ENCODE peak calls at places on chromosomes 6 and 20, in seven cellular contexts. One of them, this sample, is unnamed.

GRCh38 chr6:135267085-135267484 is 86.0 kb downstream of the MYB start:
- DNase-seq in effector memory CD4-positive, alpha-beta T cell: no peak
- DNase-seq in RWPE2: no peak
- DNase-seq in hepatocyte: peak
- DNase-seq in suprapubic skin: no peak
- DNase-seq in K562: no peak
- DNase-seq in GM12878: no peak
- DNase-seq in this sample: no peak

GRCh38 chr6:25506020-25506419 is 146.0 kb upstream of the SCGN start:
- DNase-seq in effector memory CD4-positive, alpha-beta T cell: no peak
- DNase-seq in GM12878: no peak
- DNase-seq in suprapubic skin: no peak
- DNase-seq in K562: no peak
- DNase-seq in hepatocyte: no peak
- DNase-seq in RWPE2: no peak
- DNase-seq in this sample: no peak

GRCh38 chr20:42494290-42494689 is 695.4 kb downstream of the PTPRT start:
- DNase-seq in RWPE2: no peak
- DNase-seq in K562: no peak
- DNase-seq in GM12878: no peak
- DNase-seq in effector memory CD4-positive, alpha-beta T cell: no peak
- DNase-seq in suprapubic skin: no peak
- DNase-seq in hepatocyte: no peak
- DNase-seq in this sample: no peak

GRCh38 chr6:135962731-135963130 is 111.2 kb downstream of the PDE7B start:
- DNase-seq in suprapubic skin: no peak
- DNase-seq in hepatocyte: no peak
- DNase-seq in GM12878: no peak
- DNase-seq in effector memory CD4-positive, alpha-beta T cell: no peak
- DNase-seq in RWPE2: no peak
- DNase-seq in K562: no peak
- DNase-seq in this sample: no peak

GRCh38 chr6:44475779-44476434 is 88.4 kb downstream of the CDC5L start:
- DNase-seq in RWPE2: peak
- DNase-seq in K562: peak
- DNase-seq in hepatocyte: peak
- DNase-seq in GM12878: no peak
- DNase-seq in effector memory CD4-positive, alpha-beta T cell: peak
- DNase-seq in suprapubic skin: peak
- DNase-seq in this sample: peak

GRCh38 chr6:134447883-134448387 is 130.0 kb upstream of the SGK1 start:
- DNase-seq in GM12878: no peak
- DNase-seq in K562: no peak
- DNase-seq in effector memory CD4-positive, alpha-beta T cell: no peak
- DNase-seq in RWPE2: no peak
- DNase-seq in suprapubic skin: no peak
- DNase-seq in hepatocyte: no peak
- DNase-seq in this sample: no peak

GRCh38 chr6:52539607-52540006 is 37.3 kb downstream of the TRAM2 start:
- DNase-seq in K562: peak
- DNase-seq in suprapubic skin: no peak
- DNase-seq in RWPE2: no peak
- DNase-seq in GM12878: no peak
- DNase-seq in hepatocyte: no peak
- DNase-seq in effector memory CD4-positive, alpha-beta T cell: no peak
- DNase-seq in this sample: no peak

GRCh38 chr6:105879902-105880547 is 206.1 kb upstream of the PRDM1 start:
- DNase-seq in K562: no peak
- DNase-seq in suprapubic skin: no peak
- DNase-seq in RWPE2: no peak
- DNase-seq in effector memory CD4-positive, alpha-beta T cell: no peak
- DNase-seq in hepatocyte: no peak
- DNase-seq in GM12878: peak
- DNase-seq in this sample: no peak

GRCh38 chr20:45827030-45827652 is at the start of gene TNNC2:
- DNase-seq in suprapubic skin: no peak
- DNase-seq in GM12878: no peak
- DNase-seq in effector memory CD4-positive, alpha-beta T cell: no peak
- DNase-seq in RWPE2: no peak
- DNase-seq in K562: no peak
- DNase-seq in hepatocyte: no peak
- DNase-seq in this sample: no peak

GRCh38 chr20:46330072-46330763 is 21.9 kb upstream of the CDH22 start:
- DNase-seq in GM12878: no peak
- DNase-seq in RWPE2: no peak
- DNase-seq in K562: no peak
- DNase-seq in effector memory CD4-positive, alpha-beta T cell: no peak
- DNase-seq in hepatocyte: no peak
- DNase-seq in suprapubic skin: no peak
- DNase-seq in this sample: no peak

GRCh38 chr6:151137441-151137984 is 102.3 kb upstream of the AKAP12 start:
- DNase-seq in effector memory CD4-positive, alpha-beta T cell: no peak
- DNase-seq in K562: no peak
- DNase-seq in GM12878: no peak
- DNase-seq in hepatocyte: no peak
- DNase-seq in RWPE2: no peak
- DNase-seq in suprapubic skin: no peak
- DNase-seq in this sample: no peak

GRCh38 chr6:140538926-140539325 is 1164.5 kb upstream of the CITED2 start:
- DNase-seq in hepatocyte: no peak
- DNase-seq in suprapubic skin: no peak
- DNase-seq in K562: no peak
- DNase-seq in GM12878: no peak
- DNase-seq in RWPE2: no peak
- DNase-seq in effector memory CD4-positive, alpha-beta T cell: no peak
- DNase-seq in this sample: no peak

GRCh38 chr6:149723771-149724417 is 6.0 kb upstream of the LATS1 start:
- DNase-seq in RWPE2: no peak
- DNase-seq in suprapubic skin: no peak
- DNase-seq in K562: peak
- DNase-seq in effector memory CD4-positive, alpha-beta T cell: no peak
- DNase-seq in GM12878: no peak
- DNase-seq in hepatocyte: peak
- DNase-seq in this sample: no peak

GRCh38 chr6:80535914-80536565 is 429.6 kb downstream of the BCKDHB start:
- DNase-seq in K562: no peak
- DNase-seq in hepatocyte: no peak
- DNase-seq in RWPE2: no peak
- DNase-seq in suprapubic skin: no peak
- DNase-seq in GM12878: no peak
- DNase-seq in effector memory CD4-positive, alpha-beta T cell: no peak
- DNase-seq in this sample: no peak

GRCh38 chr6:163264662-163265035 is 149.9 kb upstream of the QKI start:
- DNase-seq in K562: no peak
- DNase-seq in RWPE2: no peak
- DNase-seq in GM12878: no peak
- DNase-seq in effector memory CD4-positive, alpha-beta T cell: no peak
- DNase-seq in hepatocyte: no peak
- DNase-seq in suprapubic skin: no peak
- DNase-seq in this sample: no peak

GRCh38 chr20:58246346-58246745 is 17.9 kb upstream of the ANKRD60 start:
- DNase-seq in suprapubic skin: no peak
- DNase-seq in RWPE2: peak
- DNase-seq in GM12878: no peak
- DNase-seq in K562: peak
- DNase-seq in hepatocyte: no peak
- DNase-seq in effector memory CD4-positive, alpha-beta T cell: no peak
- DNase-seq in this sample: no peak

GRCh38 chr20:24698189-24698588 is 228.8 kb downstream of the SYNDIG1 start:
- DNase-seq in hepatocyte: no peak
- DNase-seq in K562: no peak
- DNase-seq in GM12878: no peak
- DNase-seq in suprapubic skin: peak
- DNase-seq in effector memory CD4-positive, alpha-beta T cell: no peak
- DNase-seq in RWPE2: no peak
- DNase-seq in this sample: no peak

GRCh38 chr6:150537481-150537880 is 62.2 kb upstream of the PLEKHG1 start:
- DNase-seq in RWPE2: no peak
- DNase-seq in hepatocyte: no peak
- DNase-seq in GM12878: no peak
- DNase-seq in effector memory CD4-positive, alpha-beta T cell: no peak
- DNase-seq in suprapubic skin: no peak
- DNase-seq in K562: no peak
- DNase-seq in this sample: no peak

GRCh38 chr20:5008743-5009142 is 7.4 kb upstream of the SLC23A2 start:
- DNase-seq in hepatocyte: no peak
- DNase-seq in GM12878: no peak
- DNase-seq in RWPE2: no peak
- DNase-seq in K562: no peak
- DNase-seq in suprapubic skin: no peak
- DNase-seq in effector memory CD4-positive, alpha-beta T cell: no peak
- DNase-seq in this sample: no peak

GRCh38 chr20:33490023-33490933 is at the start of gene CBFA2T2:
- DNase-seq in suprapubic skin: peak
- DNase-seq in GM12878: no peak
- DNase-seq in K562: no peak
- DNase-seq in hepatocyte: no peak
- DNase-seq in RWPE2: peak
- DNase-seq in effector memory CD4-positive, alpha-beta T cell: no peak
- DNase-seq in this sample: peak

GRCh38 chr6:150153905-150154492 is 11.2 kb downstream of the PPP1R14C start:
- DNase-seq in suprapubic skin: no peak
- DNase-seq in GM12878: no peak
- DNase-seq in hepatocyte: no peak
- DNase-seq in effector memory CD4-positive, alpha-beta T cell: no peak
- DNase-seq in K562: no peak
- DNase-seq in RWPE2: no peak
- DNase-seq in this sample: no peak

GRCh38 chr6:347951-348859 is 43.3 kb upstream of the IRF4 start:
- DNase-seq in hepatocyte: no peak
- DNase-seq in suprapubic skin: no peak
- DNase-seq in effector memory CD4-positive, alpha-beta T cell: no peak
- DNase-seq in RWPE2: no peak
- DNase-seq in GM12878: no peak
- DNase-seq in K562: no peak
- DNase-seq in this sample: no peak

GRCh38 chr6:165013701-165014100 is 295.7 kb downstream of the C6orf118 start:
- DNase-seq in hepatocyte: no peak
- DNase-seq in GM12878: no peak
- DNase-seq in effector memory CD4-positive, alpha-beta T cell: no peak
- DNase-seq in RWPE2: no peak
- DNase-seq in suprapubic skin: no peak
- DNase-seq in K562: no peak
- DNase-seq in this sample: no peak

GRCh38 chr6:36968266-36968977 is 13.9 kb downstream of the PI16 start:
- DNase-seq in GM12878: no peak
- DNase-seq in K562: no peak
- DNase-seq in suprapubic skin: no peak
- DNase-seq in RWPE2: no peak
- DNase-seq in hepatocyte: no peak
- DNase-seq in effector memory CD4-positive, alpha-beta T cell: no peak
- DNase-seq in this sample: no peak

GRCh38 chr20:61639200-61639599 is 387.1 kb downstream of the CDH4 start:
- DNase-seq in hepatocyte: no peak
- DNase-seq in RWPE2: no peak
- DNase-seq in suprapubic skin: no peak
- DNase-seq in GM12878: no peak
- DNase-seq in K562: no peak
- DNase-seq in effector memory CD4-positive, alpha-beta T cell: no peak
- DNase-seq in this sample: no peak

GRCh38 chr6:75802366-75802765 is 53.3 kb downstream of the MYO6 start:
- DNase-seq in RWPE2: no peak
- DNase-seq in effector memory CD4-positive, alpha-beta T cell: no peak
- DNase-seq in K562: no peak
- DNase-seq in GM12878: no peak
- DNase-seq in suprapubic skin: no peak
- DNase-seq in hepatocyte: no peak
- DNase-seq in this sample: no peak

GRCh38 chr20:51420805-51421204 is 121.7 kb downstream of the NFATC2 start:
- DNase-seq in GM12878: no peak
- DNase-seq in suprapubic skin: no peak
- DNase-seq in hepatocyte: no peak
- DNase-seq in RWPE2: no peak
- DNase-seq in effector memory CD4-positive, alpha-beta T cell: no peak
- DNase-seq in K562: no peak
- DNase-seq in this sample: no peak

DNA sequence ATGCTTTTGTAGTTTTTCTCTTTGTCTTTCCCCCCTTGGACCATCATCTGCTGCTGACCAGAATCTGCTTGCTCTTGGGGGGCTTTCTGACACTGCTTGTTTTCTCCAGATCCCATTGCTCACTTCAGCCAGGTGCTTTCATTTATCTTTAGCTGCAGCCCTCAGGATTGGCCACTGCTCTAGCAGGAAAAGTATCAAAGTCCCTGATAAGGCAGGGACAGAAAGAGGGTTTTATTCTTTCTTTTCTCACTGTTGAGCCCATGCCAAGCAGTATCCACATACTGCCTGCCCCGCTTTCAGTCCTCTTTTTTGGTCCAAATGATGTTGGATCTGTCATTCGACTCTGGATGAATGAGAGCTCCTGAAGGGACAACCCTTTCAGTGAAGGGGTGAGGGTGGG is 141.4 kb downstream of the DNAH8 start:
- DNase-seq in K562: no peak
- DNase-seq in RWPE2: no peak
- DNase-seq in suprapubic skin: no peak
- DNase-seq in hepatocyte: no peak
- DNase-seq in GM12878: no peak
- DNase-seq in effector memory CD4-positive, alpha-beta T cell: no peak
- DNase-seq in this sample: no peak
- H3K4me3 ChIP-seq in K562: no peak
- H3K4me3 ChIP-seq in RWPE2: no peak
- H3K4me3 ChIP-seq in suprapubic skin: no peak
- H3K4me3 ChIP-seq in hepatocyte: no peak
- H3K4me3 ChIP-seq in GM12878: no peak
- H3K4me3 ChIP-seq in effector memory CD4-positive, alpha-beta T cell: no peak
- H3K4me3 ChIP-seq in this sample: no peak

GRCh38 chr20:329325-329695 is 4.0 kb downstream of the SOX12 start:
- DNase-seq in suprapubic skin: no peak
- DNase-seq in K562: no peak
- DNase-seq in effector memory CD4-positive, alpha-beta T cell: no peak
- DNase-seq in hepatocyte: no peak
- DNase-seq in RWPE2: no peak
- DNase-seq in GM12878: no peak
- DNase-seq in this sample: no peak
- H3K4me3 ChIP-seq in suprapubic skin: no peak
- H3K4me3 ChIP-seq in K562: no peak
- H3K4me3 ChIP-seq in effector memory CD4-positive, alpha-beta T cell: no peak
- H3K4me3 ChIP-seq in hepatocyte: no peak
- H3K4me3 ChIP-seq in RWPE2: no peak
- H3K4me3 ChIP-seq in GM12878: no peak
- H3K4me3 ChIP-seq in this sample: no peak

DNA sequence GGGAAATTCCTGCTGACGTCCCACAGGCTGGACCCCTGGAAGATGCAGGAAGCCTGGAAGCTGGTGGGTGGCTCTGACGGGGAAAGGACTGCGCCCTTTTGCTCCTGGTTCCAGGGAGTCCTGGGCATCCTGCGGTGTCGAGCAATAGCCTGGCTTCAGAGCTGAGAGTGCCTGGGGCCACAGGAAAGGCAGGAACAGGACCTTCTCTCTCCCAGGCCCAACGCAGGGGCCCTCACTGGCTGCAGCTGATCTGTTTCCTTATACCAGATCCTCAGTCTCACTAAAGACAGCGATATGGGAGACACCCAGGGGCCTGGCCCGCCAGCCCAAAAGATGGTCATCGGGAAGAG is 1.4 kb downstream of the B3GALT4 start:
- DNase-seq in effector memory CD4-positive, alpha-beta T cell: no peak
- DNase-seq in GM12878: no peak
- DNase-seq in hepatocyte: no peak
- DNase-seq in suprapubic skin: no peak
- DNase-seq in RWPE2: no peak
- DNase-seq in K562: no peak
- DNase-seq in this sample: no peak
- H3K4me3 ChIP-seq in effector memory CD4-positive, alpha-beta T cell: no peak
- H3K4me3 ChIP-seq in GM12878: peak
- H3K4me3 ChIP-seq in hepatocyte: no peak
- H3K4me3 ChIP-seq in suprapubic skin: peak
- H3K4me3 ChIP-seq in RWPE2: no peak
- H3K4me3 ChIP-seq in K562: no peak
- H3K4me3 ChIP-seq in this sample: peak

GRCh38 chr6:14108571-14109410 is 8.8 kb upstream of the CD83 start:
- DNase-seq in effector memory CD4-positive, alpha-beta T cell: peak
- DNase-seq in RWPE2: no peak
- DNase-seq in suprapubic skin: no peak
- DNase-seq in K562: peak
- DNase-seq in hepatocyte: no peak
- DNase-seq in GM12878: peak
- DNase-seq in this sample: no peak
- H3K4me3 ChIP-seq in effector memory CD4-positive, alpha-beta T cell: no peak
- H3K4me3 ChIP-seq in RWPE2: no peak
- H3K4me3 ChIP-seq in suprapubic skin: no peak
- H3K4me3 ChIP-seq in K562: peak
- H3K4me3 ChIP-seq in hepatocyte: no peak
- H3K4me3 ChIP-seq in GM12878: peak
- H3K4me3 ChIP-seq in this sample: no peak